ENCODE peak calls at places on chromosomes 6 and 20, in seven cellular contexts. O is astrocyte of the spinal cord; Q is naive thymus-derived CD4-positive, alpha-beta T cell; K is RWPE1; E is GM23338; M is activated T-helper 1 cell treated with Interleukin-2 at 50 U/mL for 16 hours; I is GM20000. D is an unnamed sample.

GRCh38 chr6:150905769-150906168 is 40.3 kb downstream of the MTHFD1L start:
- DNase-seq in O (no peak), Q (no peak), K (no peak), E (peak; percentile 49), M (no peak), I (no peak), D (peak; percentile 66)

GRCh38 chr6:52284131-52284459 is 447 bp downstream of the MCM3 start:
- DNase-seq in O (no peak), Q (peak; percentile 27), K (peak; percentile 20), E (peak; percentile 93), M (no peak), I (peak; percentile 16), D (peak; percentile 72)

GRCh38 chr20:14526891-14527290 is 189.5 kb upstream of the FLRT3 start:
- DNase-seq in O (no peak), Q (no peak), K (no peak), E (no peak), M (no peak), I (no peak), D (no peak)

GRCh38 chr6:88472731-88473130 is 306.6 kb upstream of the CNR1 start:
- DNase-seq in O (no peak), Q (no peak), K (no peak), E (peak; percentile 8), M (no peak), I (no peak), D (no peak)

GRCh38 chr6:106773482-106773881 is 144.1 kb downstream of the QRSL1 start:
- DNase-seq in O (no peak), Q (no peak), K (no peak), E (no peak), M (no peak), I (no peak), D (no peak)

GRCh38 chr6:99905209-99906106 is 88.6 kb downstream of the MCHR2 start:
- DNase-seq in O (peak; percentile 32), Q (no peak), K (peak; percentile 62), E (peak; percentile 80), M (no peak), I (peak; percentile 37), D (peak; percentile 33)

GRCh38 chr6:3226422-3227362 is 761 bp downstream of the TUBB2B start:
- DNase-seq in O (no peak), Q (peak; percentile 20), K (no peak), E (peak; percentile 73), M (no peak), I (peak; percentile 66), D (peak; percentile 84)

GRCh38 chr6:146785001-146785585 is 186.3 kb downstream of the ADGB start:
- DNase-seq in O (peak; percentile 37), Q (peak; percentile 17), K (peak; percentile 8), E (peak; percentile 85), M (no peak), I (no peak), D (peak; percentile 22)

GRCh38 chr6:13434777-13435176 is 52.6 kb downstream of the GFOD1 start:
- DNase-seq in O (no peak), Q (no peak), K (no peak), E (no peak), M (no peak), I (no peak), D (no peak)

GRCh38 chr6:44657201-44657824 is 269.8 kb downstream of the CDC5L start:
- DNase-seq in O (peak; percentile 63), Q (no peak), K (no peak), E (peak; percentile 27), M (no peak), I (no peak), D (no peak)

GRCh38 chr6:53410508-53411258 is 61.9 kb upstream of the ELOVL5 start:
- DNase-seq in O (peak; percentile 45), Q (peak; percentile 31), K (peak; percentile 34), E (peak; percentile 65), M (peak; percentile 35), I (peak; percentile 63), D (peak; percentile 39)

GRCh38 chr6:1436334-1437306 is 47.2 kb downstream of the FOXF2 start:
- DNase-seq in O (peak; percentile 73), Q (peak; percentile 25), K (peak; percentile 75), E (peak; percentile 93), M (no peak), I (peak; percentile 82), D (peak; percentile 86)

GRCh38 chr20:57672164-57672563 is 37.7 kb downstream of the PMEPA1 start:
- DNase-seq in O (peak; percentile 62), Q (no peak), K (no peak), E (no peak), M (no peak), I (no peak), D (no peak)

GRCh38 chr6:111469543-111469942 is 13.5 kb downstream of the REV3L start:
- DNase-seq in O (no peak), Q (no peak), K (no peak), E (peak; percentile 34), M (no peak), I (no peak), D (no peak)

GRCh38 chr6:119349341-119350201 is at the start of gene MAN1A1:
- DNase-seq in O (peak; percentile 86), Q (peak; percentile 79), K (peak; percentile 92), E (peak; percentile 92), M (peak; percentile 83), I (peak; percentile 99), D (peak; percentile 98)

GRCh38 chr20:63829598-63829942 is 1.5 kb downstream of the ZBTB46 start:
- DNase-seq in O (no peak), Q (no peak), K (no peak), E (no peak), M (no peak), I (no peak), D (no peak)

GRCh38 chr6:29909995-29910394 is 32.3 kb upstream of the HLA-A start:
- DNase-seq in O (no peak), Q (no peak), K (no peak), E (no peak), M (no peak), I (no peak), D (no peak)

GRCh38 chr20:3854462-3854870 is 7.8 kb downstream of the MAVS start:
- DNase-seq in O (no peak), Q (no peak), K (no peak), E (peak; percentile 52), M (no peak), I (no peak), D (no peak)

D was measured in H7.